ENCODE peak calls at places on chromosomes 11 and 22, in six cellular contexts. N is stomach, F is left lung, L is lower lobe of right lung, R is glutamatergic neuron, H is GM12865. Y is an unnamed sample.

GRCh38 chr11:8267831-8268529 is 4.3 kb upstream of the LMO1 start:
- DNase-seq in N (no peak), R (peak; percentile 53), F (no peak), L (no peak), H (no peak), Y (no peak)

GRCh38 chr11:76365038-76365679 is 15.8 kb downstream of the THAP12 start:
- DNase-seq in F (no peak), N (no peak), R (no peak), H (no peak), L (no peak), Y (no peak)

GRCh38 chr11:124839051-124839971 is 25.9 kb upstream of the ROBO3 start:
- DNase-seq in H (no peak), F (no peak), R (peak; percentile 60), N (no peak), L (no peak), Y (peak; percentile 35)

GRCh38 chr11:19953909-19954308 is 206.4 kb downstream of the DBX1 start:
- DNase-seq in H (no peak), F (no peak), L (no peak), N (no peak), R (no peak), Y (no peak)

GRCh38 chr11:93622043-93622442 is 39.4 kb upstream of the CEP295 start:
- DNase-seq in F (no peak), R (no peak), L (no peak), N (no peak), H (peak; percentile 27), Y (no peak)

GRCh38 chr11:134640536-134640935 is 228.5 kb upstream of the B3GAT1 start:
- DNase-seq in R (no peak), L (no peak), F (no peak), N (no peak), H (no peak), Y (no peak)

GRCh38 chr11:132125855-132126841 is 755.7 kb downstream of the NTM start:
- DNase-seq in R (peak; percentile 56), L (no peak), H (peak; percentile 24), N (no peak), F (no peak), Y (peak; percentile 40)

GRCh38 chr11:36899796-36900195 is 301.8 kb upstream of the RAG2 start:
- DNase-seq in R (no peak), F (no peak), H (no peak), L (no peak), N (no peak), Y (no peak)

GRCh38 chr11:72974487-72975205 is 160.4 kb downstream of the ATG16L2 start:
- DNase-seq in H (peak; percentile 45), F (no peak), N (no peak), L (no peak), R (no peak), Y (no peak)

GRCh38 chr22:47119181-47119580 is 356.7 kb downstream of the TBC1D22A start:
- DNase-seq in L (no peak), N (no peak), H (no peak), F (peak; percentile 29), R (no peak), Y (no peak)

GRCh38 chr11:70364745-70365535 is 33.4 kb upstream of the CTTN start:
- DNase-seq in L (no peak), F (no peak), R (no peak), N (no peak), H (no peak), Y (no peak)

GRCh38 chr11:46920709-46921108 is 2.4 kb upstream of the LRP4 start:
- DNase-seq in H (no peak), L (no peak), R (no peak), N (no peak), F (no peak), Y (no peak)

GRCh38 chr11:84924290-84924689 is 702.9 kb downstream of the DLG2 start:
- DNase-seq in F (no peak), L (no peak), H (no peak), N (no peak), R (no peak), Y (no peak)

GRCh38 chr11:69848196-69848595 is 29.0 kb upstream of the FGF3 start:
- DNase-seq in L (peak; percentile 2), H (no peak), N (no peak), R (no peak), F (no peak), Y (no peak)

GRCh38 chr11:68120212-68121066 is 749 bp downstream of the CHKA start:
- DNase-seq in N (no peak), F (peak; percentile 70), R (peak; percentile 82), H (peak; percentile 74), L (peak; percentile 82), Y (peak; percentile 68)

GRCh38 chr11:134357545-134357839 is 25.7 kb downstream of the GLB1L2 start:
- DNase-seq in R (no peak), F (no peak), N (no peak), H (no peak), L (no peak), Y (no peak)

GRCh38 chr11:57324886-57325734 is at the start of gene TNKS1BP1:
- DNase-seq in N (peak; percentile 98), F (peak; percentile 98), R (peak; percentile 96), H (peak; percentile 95), L (peak; percentile 98), Y (peak; percentile 97)

GRCh38 chr11:83319346-83319745 is 33.2 kb upstream of the CCDC90B start:
- DNase-seq in N (no peak), R (no peak), F (no peak), L (no peak), H (no peak), Y (no peak)

GRCh38 chr11:90176069-90176468 is 41.6 kb downstream of the NAALAD2 start:
- DNase-seq in L (no peak), N (no peak), H (no peak), R (no peak), F (no peak), Y (no peak)

GRCh38 chr11:44426119-44426518 is 116.2 kb upstream of the ALX4 start:
- DNase-seq in H (no peak), F (no peak), R (no peak), N (no peak), L (no peak), Y (no peak)

GRCh38 chr11:44430140-44430539 is 120.2 kb upstream of the ALX4 start:
- DNase-seq in L (no peak), H (no peak), N (no peak), R (no peak), F (no peak), Y (no peak)

GRCh38 chr11:44424841-44425240 is 114.9 kb upstream of the ALX4 start:
- DNase-seq in H (no peak), N (no peak), L (no peak), R (no peak), F (no peak), Y (no peak)

GRCh38 chr11:44426958-44427357 is 117.0 kb upstream of the ALX4 start:
- DNase-seq in N (no peak), H (no peak), F (no peak), R (no peak), L (no peak), Y (no peak)

DNA sequence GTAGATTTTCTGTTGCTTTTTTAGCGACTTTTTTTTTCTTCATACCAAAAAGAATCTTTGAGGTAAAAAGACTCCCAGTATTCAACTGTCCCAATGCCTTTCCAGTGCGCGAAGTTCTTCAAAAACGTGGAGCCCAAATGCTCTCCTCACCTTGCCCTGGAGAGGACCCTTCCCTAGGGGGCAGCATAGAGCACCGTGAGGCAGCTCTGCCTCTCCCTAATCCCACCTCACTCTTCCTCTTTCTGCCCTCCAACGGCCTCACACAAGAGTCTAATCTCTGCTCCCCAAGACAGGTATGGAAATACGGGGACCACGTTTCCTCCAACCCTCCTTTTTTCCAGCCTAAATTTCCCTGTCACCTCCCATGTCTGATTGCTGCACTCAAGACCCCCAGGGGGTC is 117.5 kb upstream of the ALX4 start:
- DNase-seq in F (no peak), H (no peak), N (no peak), L (no peak), R (no peak), Y (no peak)
- TF ChIP-seq CTCF in F (peak; percentile 17), H (peak; percentile 35), N (no peak), L (no peak), R (peak; percentile 36), Y (peak; percentile 24)

GRCh38 chr22:23786752-23787599 is at the start of gene SMARCB1:
- DNase-seq in L (peak; percentile 95), F (peak; percentile 88), H (peak; percentile 94), R (peak; percentile 91), N (peak; percentile 94), Y (peak; percentile 97)
- TF ChIP-seq CTCF in L (no peak), F (no peak), H (no peak), R (no peak), N (no peak), Y (no peak)

DNA sequence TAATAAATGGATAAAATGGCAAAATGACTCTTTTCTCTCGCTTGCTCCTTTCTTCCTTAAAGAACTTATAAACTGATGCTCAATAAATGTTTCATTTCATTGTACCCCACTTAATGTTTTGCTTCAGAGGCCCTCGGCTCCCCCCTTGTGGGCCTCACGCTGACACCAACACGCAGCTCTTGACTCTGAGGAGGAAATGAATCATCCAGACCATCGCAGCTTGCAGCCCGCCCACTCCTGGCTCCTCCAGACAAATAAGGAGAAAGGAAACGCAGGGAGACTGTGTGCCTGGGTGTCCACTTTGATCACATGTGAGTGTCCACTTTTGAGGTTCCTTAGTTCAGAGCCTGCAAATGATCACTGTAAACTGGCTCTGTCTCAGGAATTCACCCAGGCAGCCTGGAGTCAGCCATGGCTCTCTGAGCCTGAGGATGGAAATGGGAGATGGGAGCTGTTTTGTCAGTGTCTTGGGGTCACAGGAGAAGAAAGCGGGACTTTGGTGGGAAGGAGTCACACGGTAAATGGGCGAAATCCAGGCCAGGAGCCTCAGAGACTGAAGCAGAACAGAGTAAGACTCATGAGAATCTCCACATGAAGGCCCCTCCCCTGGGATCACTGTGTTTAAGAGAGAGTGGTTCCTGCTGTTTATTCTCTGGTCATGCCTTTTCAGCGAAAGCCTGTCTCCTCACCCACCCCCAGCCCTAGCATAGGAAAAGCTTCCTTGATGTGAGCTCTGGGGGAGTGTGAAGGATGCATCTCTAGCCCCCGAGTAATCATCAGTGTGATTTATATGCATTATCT is 96.5 kb downstream of the CWC15 start:
- DNase-seq in L (peak; percentile 72), N (no peak), F (peak; percentile 82), R (no peak), H (peak; percentile 46), Y (peak; percentile 81)
- TF ChIP-seq CTCF in L (peak; percentile 35), N (no peak), F (no peak), R (no peak), H (no peak), Y (peak; percentile 54)

GRCh38 chr11:128967578-128967977 is 24.9 kb upstream of the TP53AIP1 start:
- DNase-seq in R (no peak), H (no peak), N (no peak), L (no peak), F (no peak), Y (no peak)

GRCh38 chr11:128970598-128971190 is 28.0 kb upstream of the TP53AIP1 start:
- DNase-seq in F (no peak), R (no peak), N (no peak), L (no peak), H (no peak), Y (no peak)

GRCh38 chr11:128964463-128964930 is 21.8 kb upstream of the TP53AIP1 start:
- DNase-seq in H (no peak), F (no peak), N (no peak), L (no peak), R (no peak), Y (no peak)

GRCh38 chr11:128965485-128965884 is 22.8 kb upstream of the TP53AIP1 start:
- DNase-seq in R (no peak), F (no peak), N (no peak), H (peak; percentile 52), L (no peak), Y (peak; percentile 59)

DNA sequence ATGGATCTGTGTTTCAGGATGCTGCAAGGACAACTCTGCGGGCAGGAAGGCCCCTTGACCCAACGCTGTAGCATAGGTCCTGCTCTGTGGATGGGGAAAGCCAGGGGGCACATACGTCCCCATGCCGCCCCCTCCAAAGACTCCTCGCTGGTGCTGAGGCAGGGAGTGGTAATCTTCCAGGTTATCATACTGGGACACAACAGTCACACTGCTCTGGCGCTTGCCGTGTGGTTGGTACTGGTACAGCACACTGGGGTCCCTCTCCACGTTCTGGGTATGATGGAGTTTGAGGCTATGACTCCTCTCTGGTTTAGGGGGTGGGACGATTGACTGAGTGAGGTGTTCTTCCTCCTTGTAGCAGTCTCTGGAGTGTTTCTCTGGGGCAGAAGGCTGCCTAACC is 26.2 kb upstream of the TP53AIP1 start:
- DNase-seq in R (no peak), L (no peak), H (no peak), F (no peak), N (no peak), Y (no peak)
- TF ChIP-seq CTCF in R (no peak), L (no peak), H (no peak), F (no peak), N (no peak), Y (no peak)